ENCODE peak calls at places on chromosome 13, in six cellular contexts. F is uterus; P is AG09309; Y is CD8-positive, alpha-beta T cell; X is lower leg skin; L is left lung. G is an unnamed sample.

GRCh38 chr13:99982741-99983400 is 1.3 kb downstream of the ZIC2 start:
- DNase-seq in Y (no peak), P (no peak), F (no peak), L (no peak), X (no peak), G (no peak)

GRCh38 chr13:32426981-32427851 is 714 bp downstream of the N4BP2L1 start:
- DNase-seq in Y (peak), F (peak), P (no peak), L (peak), X (peak), G (peak)

GRCh38 chr13:33213024-33213795 is 72.3 kb downstream of the STARD13 start:
- DNase-seq in F (no peak), Y (no peak), L (no peak), X (peak), P (no peak), G (peak)

GRCh38 chr13:44172411-44172810 is 201.2 kb upstream of the SERP2 start:
- DNase-seq in L (no peak), X (no peak), Y (no peak), P (no peak), F (no peak), G (no peak)

GRCh38 chr13:41588899-41589298 is 131.5 kb downstream of the RGCC start:
- DNase-seq in Y (no peak), L (no peak), P (peak), F (no peak), X (no peak), G (peak)

GRCh38 chr13:92592757-92593156 is 633.9 kb upstream of the GPC6 start:
- DNase-seq in F (no peak), L (no peak), X (no peak), P (no peak), Y (no peak), G (no peak)

GRCh38 chr13:69585656-69586055 is 522.0 kb upstream of the ATXN8OS start:
- DNase-seq in X (no peak), L (no peak), F (no peak), P (no peak), Y (no peak), G (peak)

GRCh38 chr13:78657699-78658629 is 991 bp downstream of the OBI1 start:
- DNase-seq in P (no peak), X (no peak), F (no peak), L (no peak), Y (no peak), G (peak)

GRCh38 chr13:99085139-99085845 is 107.4 kb upstream of the DOCK9 start:
- DNase-seq in F (no peak), L (no peak), Y (no peak), X (no peak), P (no peak), G (peak)

GRCh38 chr13:90951663-90952062 is 395.8 kb upstream of the MIR17HG start:
- DNase-seq in Y (no peak), F (no peak), P (no peak), X (no peak), L (no peak), G (peak)

GRCh38 chr13:43058836-43059235 is 35.5 kb downstream of the DNAJC15 start:
- DNase-seq in Y (no peak), L (no peak), F (no peak), X (no peak), P (no peak), G (no peak)

GRCh38 chr13:63901630-63902029 is 2486.0 kb upstream of the PCDH20 start:
- DNase-seq in X (no peak), L (no peak), P (no peak), F (no peak), Y (no peak), G (no peak)

GRCh38 chr13:88162076-88162702 is 491.0 kb downstream of the SLITRK5 start:
- DNase-seq in L (no peak), F (no peak), Y (no peak), P (no peak), X (no peak), G (no peak)

GRCh38 chr13:28826368-28826767 is 6.2 kb downstream of the MTUS2 start:
- DNase-seq in L (no peak), Y (no peak), F (no peak), P (no peak), X (no peak), G (no peak)
- TF ChIP-seq CTCF in L (no peak), Y (no peak), F (no peak), P (no peak), X (no peak), G (no peak)

GRCh38 chr13:76879876-76880270 is 6.3 kb downstream of the KCTD12 start:
- DNase-seq in L (no peak), X (no peak), Y (no peak), P (no peak), F (no peak), G (no peak)
- H3K4me3 ChIP-seq in L (no peak), X (no peak), Y (no peak), P (no peak), F (no peak), G (no peak)

GRCh38 chr13:101939370-101939769 is 462.5 kb downstream of the FGF14 start:
- DNase-seq in X (no peak), L (no peak), Y (no peak), P (no peak), F (no peak), G (no peak)
- TF ChIP-seq CTCF in X (no peak), L (no peak), Y (no peak), P (no peak), F (no peak), G (no peak)

GRCh38 chr13:112916296-112916695 is 52.7 kb upstream of the MCF2L start:
- DNase-seq in P (no peak), Y (no peak), F (no peak), L (no peak), X (no peak), G (no peak)

GRCh38 chr13:112917731-112918130 is 51.3 kb upstream of the MCF2L start:
- DNase-seq in Y (no peak), P (no peak), L (no peak), F (no peak), X (no peak), G (no peak)

GRCh38 chr13:112918746-112919145 is 50.3 kb upstream of the MCF2L start:
- DNase-seq in P (no peak), X (no peak), F (no peak), L (no peak), Y (no peak), G (no peak)

GRCh38 chr13:112912726-112913440 is 56.1 kb upstream of the MCF2L start:
- DNase-seq in X (no peak), F (no peak), Y (no peak), L (no peak), P (no peak), G (no peak)

GRCh38 chr13:112917056-112917664 is 51.9 kb upstream of the MCF2L start:
- DNase-seq in F (no peak), Y (no peak), L (no peak), P (no peak), X (no peak), G (no peak)
- H3K4me3 ChIP-seq in F (no peak), Y (no peak), L (no peak), P (no peak), X (no peak), G (no peak)

GRCh38 chr13:53198017-53198416 is 169.4 kb downstream of the OLFM4 start:
- DNase-seq in F (no peak), X (no peak), P (no peak), L (no peak), Y (no peak), G (no peak)
- TF ChIP-seq CTCF in F (no peak), X (no peak), P (no peak), L (no peak), Y (no peak), G (no peak)

GRCh38 chr13:27170521-27171243 is 929 bp downstream of the USP12 start:
- DNase-seq in Y (no peak), P (no peak), F (peak), X (no peak), L (peak), G (peak)

GRCh38 chr13:27168086-27168485 is 3.5 kb downstream of the USP12 start:
- DNase-seq in Y (no peak), L (no peak), F (no peak), X (no peak), P (no peak), G (no peak)

GRCh38 chr13:27170221-27170520 is 1.4 kb downstream of the USP12 start:
- DNase-seq in X (no peak), P (no peak), L (no peak), Y (no peak), F (no peak), G (peak)

GRCh38 chr13:27171244-27171829 is at the start of gene USP12:
- DNase-seq in L (no peak), X (no peak), Y (no peak), F (no peak), P (no peak), G (no peak)

GRCh38 chr13:27168870-27169525 is 2.6 kb downstream of the USP12 start:
- DNase-seq in Y (no peak), L (no peak), X (no peak), F (no peak), P (no peak), G (peak)
- H3K4me3 ChIP-seq in Y (no peak), L (no peak), X (no peak), F (no peak), P (no peak), G (no peak)

GRCh38 chr13:86741762-86742285 is 929.3 kb upstream of the SLITRK5 start:
- DNase-seq in F (no peak), X (no peak), Y (no peak), P (no peak), L (no peak), G (no peak)
- TF ChIP-seq CTCF in F (no peak), X (no peak), Y (no peak), P (no peak), L (no peak), G (no peak)

DNA sequence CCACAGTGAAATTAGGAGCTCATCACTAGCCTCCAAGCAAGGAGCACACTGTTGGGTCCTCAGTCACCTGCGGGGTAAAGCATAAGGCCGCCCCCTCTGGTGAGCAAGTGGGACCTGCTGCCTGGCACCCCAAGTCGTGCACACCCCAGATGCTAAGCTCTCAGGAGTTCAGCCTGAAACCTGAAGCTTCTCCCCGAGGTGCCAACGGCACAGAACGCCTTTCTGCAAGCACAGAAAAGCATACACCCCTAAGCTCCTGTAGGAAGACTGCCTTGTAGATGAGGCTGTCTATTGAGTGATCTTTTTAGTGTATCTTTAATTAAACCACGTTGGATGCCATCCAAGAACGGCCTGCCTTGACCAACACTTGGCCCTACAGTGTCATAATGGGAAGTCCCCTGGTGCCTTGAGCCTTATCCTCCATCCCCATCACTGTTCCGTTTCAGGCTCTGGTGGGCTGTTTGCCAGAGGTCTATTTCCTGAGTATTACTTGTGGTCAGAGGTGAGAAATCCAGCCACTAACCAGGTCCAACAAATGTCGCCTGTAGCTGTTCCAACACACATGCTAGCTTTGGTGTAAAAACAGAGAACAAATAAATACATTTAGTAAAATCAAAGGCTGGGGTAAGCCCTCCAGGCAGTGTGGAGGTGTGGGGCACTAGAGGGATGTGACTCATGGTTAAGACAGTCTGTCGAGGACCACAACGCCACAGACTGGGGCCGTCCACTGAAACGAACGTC is 44.8 kb downstream of the C13orf42 start:
- DNase-seq in X (no peak), F (no peak), L (no peak), Y (no peak), P (no peak), G (peak)
- H3K4me3 ChIP-seq in X (no peak), F (no peak), L (no peak), Y (no peak), P (no peak), G (no peak)